ENCODE peak calls at places on chromosomes 16 and 17, in five cellular contexts. C, Q, N, U and H are unnamed samples.

GRCh38 chr17:1535737-1536136 is 19.3 kb upstream of the INPP5K start:
- DNase-seq in C (no peak), Q (no peak), N (no peak), U (no peak), H (no peak)

GRCh38 chr16:84648595-84649510 is 542 bp downstream of the KLHL36 start:
- DNase-seq in C (no peak), Q (peak), N (peak), U (peak), H (no peak)

GRCh38 chr16:78474762-78475161 is 375.3 kb downstream of the WWOX start:
- DNase-seq in C (no peak), Q (no peak), N (no peak), U (no peak), H (no peak)

GRCh38 chr17:63066158-63066808 is 100.2 kb downstream of the TANC2 start:
- DNase-seq in C (no peak), Q (peak), N (no peak), U (no peak), H (no peak)

GRCh38 chr17:59565959-59566324 is 532 bp downstream of the DHX40 start:
- DNase-seq in C (peak), Q (peak), N (peak), U (peak), H (peak)

GRCh38 chr16:80055831-80056230 is 455.3 kb upstream of the MAF start:
- DNase-seq in C (no peak), Q (no peak), N (no peak), U (no peak), H (no peak)

GRCh38 chr17:78409191-78409621 is 30.8 kb downstream of the PGS1 start:
- DNase-seq in C (no peak), Q (peak), N (no peak), U (no peak), H (no peak)

GRCh38 chr16:28317040-28317880 is 24.9 kb downstream of the SBK1 start:
- DNase-seq in C (no peak), Q (peak), N (peak), U (peak), H (peak)

GRCh38 chr17:48537316-48537715 is 6.5 kb upstream of the HOXB1 start:
- DNase-seq in C (no peak), Q (no peak), N (no peak), U (no peak), H (no peak)

GRCh38 chr17:73205326-73205980 is 12.6 kb downstream of the COG1 start:
- DNase-seq in C (no peak), Q (no peak), N (no peak), U (no peak), H (no peak)

GRCh38 chr16:67544329-67544841 is 15.8 kb downstream of the RIPOR1 start:
- DNase-seq in C (no peak), Q (peak), N (no peak), U (no peak), H (peak)

GRCh38 chr16:50416388-50416787 is 47.6 kb upstream of the BRD7 start:
- DNase-seq in C (no peak), Q (no peak), N (no peak), U (no peak), H (no peak)

GRCh38 chr17:19371259-19372003 is 6.9 kb upstream of the MAPK7 start:
- DNase-seq in C (no peak), Q (no peak), N (no peak), U (no peak), H (no peak)
- H3K4me3 ChIP-seq in C (no peak), Q (no peak), N (no peak), U (no peak), H (no peak)

DNA sequence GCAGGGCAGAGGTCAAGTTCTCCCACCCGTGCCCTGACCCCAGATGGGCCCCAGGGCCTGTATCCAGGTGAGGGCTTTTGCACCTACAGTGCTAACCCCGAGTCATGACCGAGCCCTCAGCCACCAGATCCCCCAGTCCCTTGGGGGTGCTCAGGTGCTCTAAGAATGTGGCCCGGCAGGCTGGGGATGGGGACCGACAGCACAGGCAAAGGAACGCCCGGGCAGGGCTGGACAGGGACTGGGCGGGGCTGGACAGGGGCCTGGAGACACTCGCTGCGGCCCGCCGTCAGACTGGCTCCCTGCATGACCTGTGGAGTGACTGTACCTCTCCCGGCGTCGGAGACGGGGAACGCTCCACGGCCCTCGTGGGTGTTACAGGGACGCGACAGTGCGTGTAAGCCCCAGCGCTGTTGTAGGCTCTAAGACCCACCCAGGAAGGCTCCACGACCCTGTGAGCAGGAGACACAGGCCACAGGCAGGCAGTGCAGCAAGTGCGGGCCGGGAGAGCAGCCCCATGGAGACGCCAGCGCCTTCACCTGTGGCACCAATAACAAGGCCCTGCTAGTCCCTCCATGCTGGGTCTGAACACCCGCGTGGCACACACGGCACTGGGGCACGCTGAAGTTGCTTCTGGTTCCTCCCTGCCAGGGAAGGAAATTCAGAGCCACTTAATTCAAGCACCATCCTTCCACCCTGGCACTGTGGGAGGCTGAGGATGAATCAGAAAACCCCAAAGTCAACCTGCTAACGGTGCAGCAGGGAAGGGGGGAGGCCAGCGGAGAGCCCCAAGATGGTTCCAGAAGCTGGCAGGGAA is 38.7 kb downstream of the CBFA2T3 start:
- DNase-seq in C (no peak), Q (peak), N (no peak), U (no peak), H (no peak)
- H3K4me3 ChIP-seq in C (no peak), Q (no peak), N (no peak), U (no peak), H (no peak)

GRCh38 chr17:83105512-83105911 is 26.1 kb downstream of the METRNL start:
- DNase-seq in C (no peak), Q (peak), N (no peak), U (no peak), H (no peak)
- H3K4me3 ChIP-seq in C (no peak), Q (no peak), N (no peak), U (no peak), H (no peak)

GRCh38 chr17:43839670-43840101 is 6.7 kb upstream of the MPP3 start:
- DNase-seq in C (no peak), Q (no peak), N (peak), U (no peak), H (peak)
- H3K4me3 ChIP-seq in C (no peak), Q (no peak), N (no peak), U (no peak), H (no peak)

GRCh38 chr17:19533036-19533717 is 477 bp upstream of the SLC47A1 start:
- DNase-seq in C (no peak), Q (no peak), N (no peak), U (no peak), H (no peak)
- H3K4me3 ChIP-seq in C (no peak), Q (peak), N (no peak), U (no peak), H (peak)